ENCODE peak calls at places on chromosomes 7 and 10, in four cellular contexts. X, U, P and G are unnamed samples.

GRCh38 chr10:123157210-123157609 is 3.0 kb downstream of the BUB3 start:
- DNase-seq in P (no peak), X (peak), U (no peak), G (no peak)

GRCh38 chr10:8049874-8050560 is 4.5 kb upstream of the GATA3 start:
- DNase-seq in U (no peak), X (peak), P (no peak), G (no peak)

GRCh38 chr10:110364531-110364937 is 59.8 kb upstream of the SMNDC1 start:
- DNase-seq in P (no peak), X (no peak), U (no peak), G (no peak)

GRCh38 chr7:131540491-131541162 is 15.8 kb downstream of the PODXL start:
- DNase-seq in X (no peak), P (no peak), U (no peak), G (peak)

GRCh38 chr10:125779403-125780327 is 4.0 kb upstream of the MMP21 start:
- DNase-seq in U (no peak), X (no peak), P (no peak), G (no peak)

GRCh38 chr10:72335394-72336258 is 19.1 kb downstream of the DNAJB12 start:
- DNase-seq in X (peak), P (peak), U (peak), G (peak)

GRCh38 chr7:96225251-96225650 is 96.6 kb downstream of the SLC25A13 start:
- DNase-seq in X (no peak), P (no peak), U (no peak), G (no peak)

GRCh38 chr10:26331376-26331775 is 106.8 kb upstream of the APBB1IP start:
- DNase-seq in U (no peak), P (no peak), X (no peak), G (no peak)

GRCh38 chr7:55191926-55192692 is 173.0 kb upstream of the LANCL2 start:
- DNase-seq in P (no peak), X (peak), U (no peak), G (peak)

GRCh38 chr7:144584741-144585140 is 181.2 kb upstream of the NOBOX start:
- DNase-seq in X (no peak), P (no peak), U (no peak), G (no peak)

GRCh38 chr7:136687693-136688322 is 180.6 kb upstream of the CHRM2 start:
- DNase-seq in P (no peak), X (peak), U (no peak), G (no peak)

GRCh38 chr7:18978108-18978495 is 139.3 kb downstream of the TWIST1 start:
- DNase-seq in U (no peak), X (peak), P (no peak), G (no peak)

GRCh38 chr7:118183254-118183585 is 744 bp upstream of the LSM8 start:
- DNase-seq in X (no peak), U (no peak), P (peak), G (no peak)

GRCh38 chr7:372939-373791 is 83.2 kb downstream of the FOXL3 start:
- DNase-seq in U (no peak), X (no peak), P (no peak), G (peak)

GRCh38 chr10:119750391-119751230 is 24.8 kb downstream of the INPP5F start:
- DNase-seq in P (peak), U (peak), X (peak), G (no peak)

GRCh38 chr7:2520131-2520807 is 695 bp downstream of the LFNG start:
- DNase-seq in P (no peak), X (no peak), U (no peak), G (no peak)

GRCh38 chr10:121036431-121036830 is 185.3 kb downstream of the WDR11 start:
- DNase-seq in U (no peak), P (no peak), X (no peak), G (no peak)

GRCh38 chr10:7606977-7607404 is 59.8 kb downstream of the ITIH5 start:
- DNase-seq in X (peak), U (peak), P (no peak), G (no peak)

GRCh38 chr7:1953199-1954190 is 279.2 kb downstream of the MAD1L1 start:
- DNase-seq in X (no peak), U (no peak), P (no peak), G (no peak)

GRCh38 chr7:111832159-111832558 is 269.9 kb upstream of the IMMP2L start:
- DNase-seq in U (no peak), X (peak), P (no peak), G (no peak)

GRCh38 chr10:24974978-24975377 is 22.6 kb upstream of the PRTFDC1 start:
- DNase-seq in U (peak), P (no peak), X (peak), G (no peak)

GRCh38 chr7:35038340-35038738 is 1.1 kb upstream of the DPY19L1 start:
- DNase-seq in X (no peak), U (no peak), P (no peak), G (no peak)

GRCh38 chr10:78927257-78927995 is 141.3 kb upstream of the ZMIZ1 start:
- DNase-seq in X (no peak), P (no peak), U (peak), G (peak)

GRCh38 chr7:106384373-106384772 is 99.6 kb upstream of the NAMPT start:
- DNase-seq in P (no peak), X (no peak), U (no peak), G (no peak)

GRCh38 chr7:112152186-112152585 is 54.0 kb downstream of the DOCK4 start:
- DNase-seq in X (no peak), U (no peak), P (no peak), G (no peak)

GRCh38 chr10:30172096-30172495 is 112.7 kb upstream of the JCAD start:
- DNase-seq in X (no peak), U (no peak), P (no peak), G (no peak)

GRCh38 chr10:128178319-128178937 is 52.2 kb upstream of the MKI67 start:
- DNase-seq in P (peak), X (peak), U (no peak), G (no peak)

GRCh38 chr7:28351450-28351849 is 60.9 kb upstream of the CREB5 start:
- DNase-seq in X (no peak), U (no peak), P (no peak), G (no peak)

GRCh38 chr10:132836248-132836831 is 50.4 kb upstream of the NKX6-2 start:
- DNase-seq in X (no peak), U (peak), P (no peak), G (no peak)
- H3K4me3 ChIP-seq in X (no peak), U (no peak), P (no peak), G (no peak)

GRCh38 chr7:141949068-141949467 is 2.3 kb upstream of the CLEC5A start:
- DNase-seq in U (no peak), X (no peak), P (no peak), G (no peak)

GRCh38 chr7:141956084-141956483 is 9.3 kb upstream of the CLEC5A start:
- DNase-seq in U (no peak), P (no peak), X (peak), G (no peak)

GRCh38 chr7:141950796-141951195 is 4.0 kb upstream of the CLEC5A start:
- DNase-seq in U (no peak), P (no peak), X (no peak), G (no peak)

DNA sequence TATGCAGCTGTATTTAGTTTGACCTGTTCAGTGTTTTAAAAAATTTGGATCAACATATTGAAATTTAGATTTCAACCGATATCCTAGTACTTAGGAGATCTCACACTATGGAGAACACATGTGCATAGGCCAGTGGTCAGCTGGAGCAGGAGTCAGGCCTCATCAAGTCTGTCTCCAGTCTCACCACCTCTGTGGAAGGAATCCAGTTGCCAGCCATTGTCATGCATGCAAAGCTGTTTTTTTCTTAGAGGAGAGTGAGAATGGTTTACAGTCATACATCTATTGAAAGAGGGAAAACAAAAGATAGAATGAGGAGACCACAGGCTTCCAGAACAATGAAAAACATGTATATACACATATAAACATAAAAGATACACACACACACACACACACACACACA is 7.6 kb upstream of the CLEC5A start:
- DNase-seq in P (no peak), U (no peak), X (no peak), G (no peak)
- H3K4me3 ChIP-seq in P (no peak), U (no peak), X (no peak), G (no peak)

GRCh38 chr7:100589341-100589935 is 3.3 kb downstream of the FBXO24 start:
- DNase-seq in X (no peak), U (no peak), P (no peak), G (no peak)
- H3K4me3 ChIP-seq in X (peak), U (no peak), P (no peak), G (no peak)

DNA sequence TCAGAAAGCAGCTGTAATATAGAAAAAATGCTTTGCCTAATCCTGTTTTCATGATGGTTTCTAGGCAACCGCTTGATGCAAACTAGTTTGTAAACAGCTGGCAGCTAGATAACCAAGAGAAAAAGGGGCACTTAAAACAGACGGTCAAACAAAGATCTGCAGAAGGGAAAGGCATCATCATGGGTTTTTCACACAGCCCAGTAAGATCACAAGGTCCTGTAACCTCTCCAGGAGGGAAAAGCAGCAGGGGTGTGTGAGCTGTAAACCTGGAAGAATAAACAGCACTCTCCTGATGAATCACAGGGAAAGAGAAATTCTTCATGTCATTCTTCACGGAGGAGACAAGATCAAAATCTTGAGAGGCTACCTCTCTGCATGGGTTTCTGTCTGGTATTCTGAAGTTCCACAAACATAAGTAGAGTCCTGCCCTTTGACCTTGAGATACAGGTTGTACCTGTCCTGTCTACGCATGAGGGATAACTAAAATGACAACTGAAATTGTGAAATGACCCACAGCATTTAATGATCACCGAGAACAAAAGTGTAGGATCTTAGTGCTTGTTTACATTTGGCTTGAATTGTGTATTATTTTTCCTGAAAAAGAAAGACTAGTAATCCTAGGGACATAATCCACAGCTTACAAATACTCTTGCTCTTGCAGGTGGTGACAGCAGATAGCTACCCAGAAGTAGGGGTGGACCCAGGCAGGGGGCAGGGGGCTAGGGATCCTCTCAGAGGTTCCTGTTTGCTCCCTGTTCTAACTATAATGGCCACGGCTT is 48.0 kb downstream of the CREB3L2 start:
- DNase-seq in P (no peak), X (peak), U (no peak), G (no peak)
- H3K4me3 ChIP-seq in P (no peak), X (no peak), U (no peak), G (no peak)

GRCh38 chr10:61404771-61405170 is 48.4 kb downstream of the TMEM26 start:
- DNase-seq in P (no peak), U (no peak), X (peak), G (no peak)

GRCh38 chr10:61408065-61408464 is 45.1 kb downstream of the TMEM26 start:
- DNase-seq in X (no peak), U (no peak), P (no peak), G (no peak)

GRCh38 chr10:61410353-61410752 is 42.8 kb downstream of the TMEM26 start:
- DNase-seq in U (no peak), X (no peak), P (no peak), G (peak)

GRCh38 chr10:61409132-61409531 is 44.0 kb downstream of the TMEM26 start:
- DNase-seq in X (no peak), P (no peak), U (no peak), G (no peak)

DNA sequence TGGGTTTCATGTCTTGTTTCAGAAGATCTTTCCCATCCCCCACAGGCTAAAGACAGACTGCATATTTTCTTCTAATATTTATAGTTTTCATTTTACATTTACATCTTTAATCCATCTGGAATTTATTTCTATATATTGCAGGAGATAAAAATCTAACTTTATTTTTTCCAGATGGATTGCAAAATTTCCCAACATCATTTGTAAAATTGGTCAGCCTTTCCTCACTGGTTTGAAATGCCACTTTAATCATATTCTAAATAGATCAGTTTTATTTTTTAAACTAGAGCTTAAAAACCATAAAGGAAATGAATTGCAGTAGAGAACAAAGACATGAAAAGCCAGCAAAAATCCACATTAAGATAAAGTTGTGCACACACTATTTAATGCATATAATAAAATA is 46.9 kb downstream of the TMEM26 start:
- DNase-seq in U (no peak), X (no peak), P (no peak), G (no peak)
- H3K4me3 ChIP-seq in U (no peak), X (no peak), P (no peak), G (no peak)

GRCh38 chr7:92528958-92529264 is 316 bp downstream of the RBM48 start:
- DNase-seq in U (no peak), X (no peak), P (no peak), G (no peak)

GRCh38 chr7:92523110-92523509 is 5.2 kb downstream of the PEX1 start:
- DNase-seq in P (no peak), X (no peak), U (no peak), G (no peak)

GRCh38 chr7:92527300-92528187 is 776 bp downstream of the PEX1 start:
- DNase-seq in X (peak), P (peak), U (peak), G (peak)

DNA sequence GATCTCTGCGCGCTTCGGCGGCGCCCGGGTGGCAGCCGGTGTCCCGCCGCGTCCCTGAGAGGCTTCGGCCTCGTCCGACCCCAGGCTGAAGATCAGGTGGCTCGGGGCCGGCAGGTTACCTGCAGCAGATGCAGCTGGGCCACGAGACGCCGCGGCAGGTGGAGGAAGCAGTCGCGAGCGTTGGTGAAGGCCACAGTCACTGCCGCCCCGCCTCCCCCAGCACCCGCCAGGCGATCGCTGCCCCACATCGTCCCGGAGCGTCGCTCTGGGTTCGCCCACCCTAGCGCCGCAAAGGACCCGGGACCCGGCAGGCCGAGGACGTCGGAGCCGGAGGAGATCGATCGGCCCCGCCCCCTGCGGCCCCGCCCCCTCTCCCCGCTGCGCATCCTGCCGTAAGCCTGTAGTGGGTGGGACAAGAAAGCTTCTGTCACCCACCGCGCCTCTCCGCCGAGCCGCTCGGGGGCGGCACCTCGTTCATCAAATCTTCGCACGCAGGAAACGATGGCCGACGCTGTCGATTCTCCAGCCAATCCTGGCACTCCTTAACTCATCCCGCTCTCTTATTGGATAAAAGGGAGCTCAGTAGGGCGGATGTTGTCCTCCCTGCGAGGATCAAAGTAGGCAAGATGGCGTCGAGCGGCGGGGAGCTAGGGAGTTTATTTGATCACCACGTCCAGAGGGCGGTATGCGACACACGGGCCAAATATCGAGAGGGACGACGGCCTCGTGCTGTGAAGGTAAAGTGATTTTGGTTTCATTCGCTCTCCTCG is at the start of the genes PEX1 and RBM48:
- DNase-seq in U (peak), X (peak), P (peak), G (peak)
- H3K4me3 ChIP-seq in U (peak), X (peak), P (peak), G (peak)

GRCh38 chr10:17453035-17453376 is 1.4 kb downstream of the ST8SIA6 start:
- DNase-seq in X (no peak), P (no peak), U (no peak), G (no peak)

GRCh38 chr10:17456032-17456548 is 1.7 kb upstream of the ST8SIA6 start:
- DNase-seq in X (no peak), U (no peak), P (no peak), G (no peak)

GRCh38 chr10:17453377-17454091 is 861 bp downstream of the ST8SIA6 start:
- DNase-seq in U (no peak), P (no peak), X (peak), G (peak)

GRCh38 chr10:17454801-17455520 is 566 bp upstream of the ST8SIA6 start:
- DNase-seq in U (no peak), X (no peak), P (no peak), G (no peak)

GRCh38 chr10:17454181-17454800 is at the start of gene ST8SIA6:
- DNase-seq in U (peak), P (peak), X (peak), G (peak)
- H3K4me3 ChIP-seq in U (peak), P (peak), X (peak), G (peak)